ENCODE peak calls at places on chromosomes 5 and 9, in six cellular contexts. S, T, A, G, Y and R are unnamed samples.

GRCh38 chr5:155733935-155734334 is 593.0 kb upstream of the SGCD start:
- DNase-seq in S (no peak), T (no peak), A (no peak), G (no peak), Y (no peak), R (no peak)

GRCh38 chr9:13354733-13355132 is 75.2 kb upstream of the MPDZ start:
- DNase-seq in S (no peak), T (no peak), A (no peak), G (no peak), Y (no peak), R (no peak)

GRCh38 chr5:81140942-81141341 is 92.2 kb upstream of the CKMT2 start:
- DNase-seq in S (peak; percentile 46), T (no peak), A (no peak), G (peak; percentile 37), Y (peak; percentile 23), R (no peak)

GRCh38 chr9:122180633-122181032 is 20.9 kb downstream of the MORN5 start:
- DNase-seq in S (no peak), T (peak; percentile 60), A (no peak), G (no peak), Y (peak; percentile 57), R (no peak)

GRCh38 chr5:59021837-59022514 is 439.1 kb downstream of the RAB3C start:
- DNase-seq in S (no peak), T (no peak), A (no peak), G (no peak), Y (no peak), R (no peak)

GRCh38 chr9:97565262-97565661 is 63.8 kb downstream of the TMOD1 start:
- DNase-seq in S (no peak), T (no peak), A (no peak), G (peak; percentile 14), Y (peak; percentile 19), R (peak; percentile 54)

GRCh38 chr5:16695779-16696178 is 79.0 kb upstream of the RETREG1 start:
- DNase-seq in S (no peak), T (no peak), A (no peak), G (no peak), Y (no peak), R (no peak)

GRCh38 chr9:36637491-36638270 is 65.0 kb downstream of the MELK start:
- DNase-seq in S (no peak), T (no peak), A (no peak), G (no peak), Y (no peak), R (no peak)

GRCh38 chr5:133925866-133926488 is 42.4 kb downstream of the C5orf15 start:
- DNase-seq in S (no peak), T (no peak), A (no peak), G (no peak), Y (no peak), R (no peak)

GRCh38 chr5:173920866-173921265 is 32.7 kb downstream of the CPEB4 start:
- DNase-seq in S (no peak), T (no peak), A (no peak), G (no peak), Y (no peak), R (no peak)

GRCh38 chr5:111743993-111744392 is 13.0 kb downstream of the NREP start:
- DNase-seq in S (no peak), T (no peak), A (no peak), G (no peak), Y (no peak), R (no peak)

GRCh38 chr5:111742166-111742565 is 14.8 kb downstream of the NREP start:
- DNase-seq in S (no peak), T (no peak), A (no peak), G (no peak), Y (no peak), R (no peak)

GRCh38 chr5:111742595-111742994 is 14.4 kb downstream of the NREP start:
- DNase-seq in S (no peak), T (peak; percentile 96), A (no peak), G (no peak), Y (peak; percentile 56), R (no peak)

GRCh38 chr5:111744455-111744854 is 12.5 kb downstream of the NREP start:
- DNase-seq in S (no peak), T (no peak), A (no peak), G (no peak), Y (no peak), R (no peak)

DNA sequence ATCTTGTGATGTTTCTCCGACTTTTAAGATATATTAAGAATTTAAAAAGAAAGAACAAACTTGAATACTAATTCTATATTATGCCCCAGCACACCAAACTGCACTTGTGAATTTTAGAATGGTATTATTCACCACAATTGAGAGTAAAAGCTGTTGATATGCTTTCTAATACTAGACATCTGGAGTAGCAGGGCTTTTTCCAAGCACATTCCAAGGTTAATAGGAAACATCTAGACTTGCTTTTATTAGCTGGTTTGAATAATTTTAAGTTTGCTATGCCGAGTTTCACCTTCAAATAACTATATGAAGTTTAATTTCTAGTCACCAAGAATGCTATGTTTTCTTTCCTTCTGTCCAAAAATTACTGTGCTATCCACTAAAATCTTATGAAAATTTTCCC is 13.5 kb downstream of the NREP start:
- DNase-seq in S (no peak), T (no peak), A (no peak), G (no peak), Y (no peak), R (no peak)
- H3K27ac ChIP-seq in S (no peak overlapping the region), T (peak overlapping the region; percentile 93), A (no peak overlapping the region), G (peak overlapping the region; percentile 12), Y (no peak overlapping the region), R (no peak overlapping the region)

DNA sequence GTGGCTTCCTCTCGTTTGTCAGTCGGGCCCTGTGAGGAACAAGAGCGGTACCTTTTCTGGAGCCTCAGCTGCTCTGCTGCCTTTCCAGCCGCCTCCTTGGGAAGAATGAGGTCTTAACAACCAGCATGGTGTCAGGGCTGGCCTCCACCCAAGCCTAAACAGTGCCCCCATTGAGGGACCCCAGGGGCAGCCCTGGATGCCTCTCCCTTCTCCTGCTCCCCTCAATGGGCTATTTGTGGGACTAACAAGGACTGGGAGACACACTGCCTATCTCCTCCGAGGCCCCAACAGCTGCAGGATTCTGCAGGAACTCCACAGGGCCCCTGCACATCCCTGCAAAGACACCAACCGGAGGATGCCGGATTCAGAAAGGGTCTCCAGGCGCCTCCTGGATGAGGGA is 155.4 kb upstream of the MAP3K1 start:
- DNase-seq in S (no peak), T (no peak), A (no peak), G (no peak), Y (no peak), R (no peak)
- H3K9me3 ChIP-seq in S (no peaks in the 10 kb centered on the region), T (no peaks in the 10 kb centered on the region), A (no peaks in the 10 kb centered on the region), G (no peaks in the 10 kb centered on the region), Y (no peaks in the 10 kb centered on the region), R (no peaks in the 10 kb centered on the region)

GRCh38 chr9:86141843-86142242 is 42.5 kb upstream of the GOLM1 start:
- DNase-seq in S (no peak), T (no peak), A (no peak), G (no peak), Y (no peak), R (no peak)
- TF ChIP-seq CTCF in S (no peak), T (no peak), A (no peak), G (no peak), Y (no peak), R (no peak)

GRCh38 chr9:38008168-38009034 is 60.6 kb downstream of the SHB start:
- DNase-seq in S (no peak), T (peak; percentile 76), A (peak; percentile 75), G (no peak), Y (no peak), R (no peak)
- H3K27ac ChIP-seq in S (no peak overlapping the region), T (peak overlapping the region; percentile 69), A (no peak overlapping the region), G (peak overlapping the region; percentile 6), Y (no peak overlapping the region), R (no peak overlapping the region)

DNA sequence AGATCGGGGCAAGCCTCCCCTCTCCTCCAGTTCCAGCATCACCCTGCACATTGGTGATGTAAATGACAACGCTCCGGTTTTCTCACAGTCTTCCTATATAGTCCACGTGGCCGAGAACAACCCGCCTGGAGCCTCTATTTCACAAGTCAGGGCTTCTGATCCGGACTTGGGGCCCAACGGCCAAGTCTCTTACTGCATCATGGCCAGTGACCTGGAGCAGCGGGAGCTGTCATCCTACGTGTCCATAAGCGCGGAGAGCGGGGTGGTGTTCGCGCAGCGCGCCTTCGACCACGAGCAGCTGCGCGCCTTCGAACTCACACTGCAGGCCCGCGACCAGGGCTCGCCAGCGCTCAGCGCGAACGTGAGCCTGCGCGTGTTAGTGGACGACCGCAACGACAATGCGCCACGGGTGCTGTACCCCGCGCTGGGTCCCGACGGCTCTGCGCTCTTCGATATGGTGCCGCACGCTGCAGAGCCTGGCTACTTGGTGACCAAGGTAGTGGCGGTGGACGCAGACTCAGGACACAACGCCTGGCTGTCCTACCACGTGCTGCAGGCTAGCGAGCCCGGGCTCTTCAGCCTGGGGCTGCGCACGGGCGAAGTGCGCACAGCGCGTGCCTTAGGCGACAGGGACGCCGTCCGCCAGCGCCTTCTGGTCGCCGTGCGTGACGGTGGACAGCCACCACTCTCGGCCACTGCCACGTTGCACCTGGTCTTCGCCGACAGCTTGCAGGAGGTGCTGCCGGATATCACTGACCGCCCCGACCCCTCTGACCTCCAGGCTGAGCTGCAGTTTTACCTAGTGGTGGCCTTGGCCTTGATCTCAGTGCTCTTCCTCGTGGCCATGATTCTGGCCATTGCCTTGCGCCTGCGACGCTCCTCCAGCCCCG is 1.9 kb downstream of the PCDHGB4 start:
- DNase-seq in S (no peak), T (no peak), A (no peak), G (no peak), Y (no peak), R (no peak)
- H3K9me3 ChIP-seq in S (peaks cover 61% of the 10 kb centered on the region), T (peaks cover 33% of the 10 kb centered on the region), A (no peaks in the 10 kb centered on the region), G (peaks cover 35% of the 10 kb centered on the region), Y (no peaks in the 10 kb centered on the region), R (peaks cover 71% of the 10 kb centered on the region)

DNA sequence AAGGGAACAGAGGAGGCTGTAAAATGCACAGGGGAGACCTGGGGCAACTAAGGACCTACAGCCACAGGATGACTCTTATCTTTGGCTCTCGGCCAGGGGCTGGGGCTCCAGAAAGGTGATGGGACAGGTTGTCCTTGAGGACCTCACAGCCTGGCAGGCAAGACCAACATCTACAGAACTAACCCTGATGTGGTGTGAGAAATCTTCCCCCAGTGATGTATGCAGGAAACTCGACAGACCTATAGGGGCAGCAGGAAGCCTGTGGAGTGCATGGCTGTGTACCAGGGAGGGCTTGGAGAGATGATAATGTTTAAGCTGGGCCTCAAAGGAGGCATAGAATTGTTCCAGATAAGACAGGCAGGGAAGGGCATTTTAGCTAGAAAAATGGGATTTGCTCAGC is 68.4 kb upstream of the SLC25A51 start:
- DNase-seq in S (no peak), T (no peak), A (no peak), G (no peak), Y (no peak), R (no peak)
- TF ChIP-seq CTCF in S (no peak), T (no peak), A (no peak), G (no peak), Y (no peak), R (no peak)